ENCODE peak calls at places on chromosomes 16 and 17, in eight cellular contexts. C is DND-41, W is neuronal stem cell, G is lung, X is A549, S is adrenal gland, O is HCT116, H is heart left ventricle. K is an unnamed sample. For H3K4me1, the result is how much of the 10 kb centered on the place peaks cover.

GRCh38 chr16:9800180-9800738 is 382.0 kb downstream of the GRIN2A start:
- DNase-seq in H (no peak), W (no peak), G (no peak), C (no peak), X (no peak), S (no peak), O (no peak), K (no peak)

GRCh38 chr17:66737524-66737923 is 97.4 kb upstream of the CACNG5 start:
- DNase-seq in C (no peak), G (no peak), X (no peak), W (peak), S (no peak), H (peak), O (no peak), K (no peak)

GRCh38 chr17:16286947-16287562 is 66.2 kb downstream of the CENPV start:
- DNase-seq in G (no peak), X (no peak), H (peak), C (no peak), S (no peak), O (no peak), W (no peak), K (no peak)

GRCh38 chr16:71956500-71956899 is 43.7 kb downstream of the PKD1L3 start:
- DNase-seq in H (no peak), O (no peak), G (no peak), X (no peak), C (no peak), W (no peak), S (no peak), K (no peak)

GRCh38 chr17:17119533-17119932 is 77.3 kb downstream of the MPRIP start:
- DNase-seq in G (no peak), C (peak), H (no peak), S (peak), O (no peak), W (no peak), X (no peak), K (peak)

GRCh38 chr17:81035389-81036127 is 607 bp downstream of the BAIAP2 start:
- DNase-seq in X (no peak), G (no peak), H (no peak), C (no peak), W (no peak), O (no peak), S (no peak), K (no peak)

GRCh38 chr17:18937981-18938691 is 13.8 kb upstream of the SLC5A10 start:
- DNase-seq in W (no peak), X (no peak), O (no peak), H (no peak), G (no peak), C (no peak), S (no peak), K (no peak)

GRCh38 chr16:28157768-28158535 is 53.8 kb downstream of the XPO6 start:
- DNase-seq in W (no peak), S (no peak), O (no peak), H (no peak), X (no peak), G (no peak), C (no peak), K (no peak)

GRCh38 chr16:6286176-6286575 is 1046.5 kb upstream of the RBFOX1 start:
- DNase-seq in C (no peak), S (no peak), G (no peak), H (no peak), W (no peak), X (no peak), O (no peak), K (no peak)

GRCh38 chr16:77736879-77737278 is 14.6 kb downstream of the NUDT7 start:
- DNase-seq in O (no peak), W (no peak), H (no peak), S (no peak), G (no peak), X (no peak), C (no peak), K (no peak)

GRCh38 chr17:41689497-41690299 is 1.0 kb downstream of the EIF1 start:
- DNase-seq in G (peak), H (peak), S (no peak), W (peak), X (no peak), O (no peak), C (peak), K (no peak)

GRCh38 chr17:80247561-80247960 is 13.1 kb upstream of the RNF213 start:
- DNase-seq in C (no peak), W (no peak), O (no peak), X (no peak), G (no peak), H (no peak), S (no peak), K (no peak)

GRCh38 chr17:31518478-31518877 is 127.0 kb downstream of the RAB11FIP4 start:
- DNase-seq in W (no peak), G (no peak), H (no peak), O (no peak), C (no peak), S (no peak), X (no peak), K (no peak)

GRCh38 chr16:83915081-83915480 is 16.2 kb downstream of the MLYCD start:
- DNase-seq in X (no peak), W (no peak), G (no peak), H (no peak), O (no peak), S (no peak), C (no peak), K (no peak)

GRCh38 chr17:17540278-17540906 is 44.2 kb upstream of the RASD1 start:
- DNase-seq in X (no peak), O (no peak), G (no peak), W (no peak), C (peak), H (no peak), S (no peak), K (no peak)

GRCh38 chr17:51640108-51640622 is 379.8 kb downstream of the UTP18 start:
- DNase-seq in H (no peak), O (peak), W (no peak), S (no peak), X (peak), G (no peak), C (peak), K (no peak)

GRCh38 chr17:38702900-38703741 is 2.0 kb upstream of the MLLT6 start:
- DNase-seq in W (no peak), G (no peak), X (no peak), S (peak), H (no peak), O (no peak), C (peak), K (no peak)

GRCh38 chr17:82830249-82830661 is 9.6 kb downstream of the ZNF750 start:
- DNase-seq in H (peak), O (no peak), X (no peak), S (peak), C (no peak), W (no peak), G (no peak), K (no peak)

GRCh38 chr17:81582341-81582740 is 30.2 kb upstream of the FAAP100 start:
- DNase-seq in O (no peak), W (no peak), H (no peak), C (no peak), G (no peak), S (no peak), X (no peak), K (no peak)

GRCh38 chr17:81556175-81556691 is 4.1 kb upstream of the FAAP100 start:
- DNase-seq in O (no peak), X (no peak), G (no peak), W (no peak), C (no peak), H (no peak), S (peak), K (no peak)

GRCh38 chr16:67454104-67454503 is 23.2 kb downstream of the HSD11B2 start:
- DNase-seq in G (no peak), C (no peak), H (no peak), O (no peak), W (no peak), X (no peak), S (no peak), K (no peak)

GRCh38 chr17:80850817-80851216 is 140.8 kb upstream of the CHMP6 start:
- DNase-seq in H (no peak), X (no peak), O (no peak), C (no peak), S (no peak), G (no peak), W (no peak), K (no peak)

GRCh38 chr17:75526555-75527270 is 1.2 kb downstream of the LLGL2 start:
- DNase-seq in H (no peak), O (no peak), X (no peak), S (no peak), G (no peak), C (no peak), W (no peak), K (no peak)

GRCh38 chr16:66521951-66522771 is 27.8 kb downstream of the TK2 start:
- DNase-seq in X (no peak), H (no peak), C (peak), S (peak), G (peak), O (peak), W (no peak), K (peak)

GRCh38 chr16:85003723-85004586 is 7.4 kb downstream of the ZDHHC7 start:
- DNase-seq in S (no peak), O (no peak), G (no peak), H (no peak), X (no peak), W (no peak), C (no peak), K (no peak)

GRCh38 chr17:36890398-36891190 is 46.7 kb upstream of the LHX1 start:
- DNase-seq in S (no peak), C (no peak), H (no peak), X (no peak), O (no peak), W (no peak), G (no peak), K (no peak)

GRCh38 chr16:61182416-61182815 is 853.8 kb downstream of the CDH8 start:
- DNase-seq in S (no peak), W (no peak), X (no peak), H (no peak), O (no peak), G (no peak), C (no peak), K (no peak)

GRCh38 chr16:1459967-1460366 is 14.9 kb downstream of the CLCN7 start:
- DNase-seq in O (no peak), S (no peak), C (no peak), H (no peak), G (no peak), W (no peak), X (no peak), K (no peak)
- H3K4me1 ChIP-seq in O (under half), S (under half), C (under half), H (under half), G (under half), W (under half), X (under half), K (under half)

GRCh38 chr17:77148109-77148958 is 7.6 kb downstream of the SEC14L1 start:
- DNase-seq in W (no peak), X (no peak), S (peak), H (no peak), O (no peak), G (no peak), C (no peak), K (no peak)
- H3K4me1 ChIP-seq in W (under half), X (under half), S (half or more), H (half or more), O (under half), G (under half), C (under half), K (under half)

GRCh38 chr17:79026345-79027273 is 2.6 kb downstream of the C1QTNF1 start:
- DNase-seq in G (no peak), X (peak), W (no peak), O (peak), S (peak), C (no peak), H (peak), K (no peak)

GRCh38 chr17:79024901-79025737 is 1.1 kb downstream of the C1QTNF1 start:
- DNase-seq in G (no peak), O (no peak), H (peak), C (no peak), W (no peak), X (no peak), S (peak), K (no peak)

GRCh38 chr17:79022507-79022991 is 1.4 kb upstream of the C1QTNF1 start:
- DNase-seq in S (peak), X (no peak), H (peak), C (no peak), O (no peak), G (no peak), W (no peak), K (no peak)

GRCh38 chr17:79023180-79023705 is 726 bp upstream of the C1QTNF1 start:
- DNase-seq in O (no peak), W (no peak), C (no peak), H (no peak), S (peak), G (no peak), X (no peak), K (no peak)

DNA sequence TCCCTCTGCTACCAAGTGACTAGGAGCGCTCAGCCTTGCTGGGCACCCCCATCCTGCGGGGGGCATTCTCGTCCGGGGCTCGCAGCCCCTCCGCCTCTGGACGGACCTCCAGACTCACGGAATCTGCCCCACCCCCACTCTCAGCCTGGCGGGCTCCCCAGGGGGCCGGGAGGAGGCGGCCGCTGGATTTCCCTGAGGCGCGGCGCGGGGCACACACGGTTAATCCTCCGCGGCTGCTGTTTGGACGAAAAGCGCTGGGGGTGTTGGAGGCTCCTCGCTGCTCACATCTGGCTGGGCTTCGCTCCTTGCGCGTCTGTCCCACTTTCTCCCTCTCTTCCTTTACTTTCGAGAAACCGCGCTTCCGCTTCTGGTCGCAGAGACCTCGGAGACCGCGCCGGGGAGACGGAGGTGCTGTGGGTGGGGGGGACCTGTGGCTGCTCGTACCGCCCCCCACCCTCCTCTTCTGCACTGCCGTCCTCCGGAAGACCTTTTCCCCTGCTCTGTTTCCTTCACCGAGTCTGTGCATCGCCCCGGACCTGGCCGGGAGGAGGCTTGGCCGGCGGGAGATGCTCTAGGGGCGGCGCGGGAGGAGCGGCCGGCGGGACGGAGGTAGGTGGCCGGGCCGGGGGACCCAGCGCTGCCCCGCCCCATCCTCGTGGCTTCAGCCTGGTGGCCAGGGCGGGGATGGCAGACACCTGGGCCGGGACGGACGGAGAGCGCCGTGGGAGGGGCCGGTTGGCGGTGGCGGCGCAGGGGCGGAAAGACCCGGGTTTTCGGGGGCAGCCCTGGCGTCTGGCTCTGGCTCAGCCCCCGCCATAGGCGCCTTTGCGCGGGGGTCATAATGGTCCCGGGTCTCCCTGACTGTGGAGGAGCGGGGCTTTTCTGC is at the start of gene C1QTNF1:
- DNase-seq in G (no peak), O (no peak), H (peak), X (peak), S (peak), C (peak), W (peak), K (peak)
- H3K4me1 ChIP-seq in G (under half), O (under half), H (half or more), X (half or more), S (half or more), C (under half), W (under half), K (under half)

DNA sequence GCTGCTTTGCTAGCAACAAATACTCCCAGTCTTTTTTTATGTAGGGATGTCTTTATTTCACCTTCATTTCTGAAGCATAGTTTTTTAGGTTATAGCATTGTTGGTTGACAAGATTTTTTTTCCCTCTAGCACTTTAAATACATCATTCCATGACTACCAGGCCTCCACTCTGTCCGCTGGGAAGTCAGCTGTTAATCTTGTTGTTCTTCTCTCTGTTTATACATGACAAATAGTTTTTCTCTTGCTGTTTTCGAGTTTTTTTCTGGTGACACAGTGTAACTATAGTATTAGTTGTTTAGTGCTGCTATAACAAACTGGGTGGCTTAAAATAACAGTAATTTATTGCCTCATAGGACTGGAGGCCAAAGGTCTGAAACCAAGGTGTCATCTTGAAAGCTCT is 205.5 kb upstream of the CNTNAP4 start:
- DNase-seq in C (no peak), H (no peak), S (no peak), X (no peak), O (no peak), W (no peak), G (no peak), K (no peak)
- H3K4me1 ChIP-seq in C (under half), H (under half), S (under half), X (under half), O (under half), W (under half), G (under half), K (under half)

K was measured in effector memory CD4-positive, alpha-beta T cell.